ENCODE peak calls at places on chromosomes 7 and 10, in ten cellular contexts. V is tibial nerve, X is pancreas, C is LNCaP clone FGC, Z is IMR-90, K is lower lobe of right lung, R is GM06990, H is epithelial cell of esophagus, I is GM12865, S is astrocyte of the cerebellum. P is an unnamed sample.

GRCh38 chr7:151228024-151228866 is 1.2 kb upstream of the ABCF2 start:
- DNase-seq in K (no peak), H (peak; percentile 26), C (no peak), V (no peak), Z (no peak), R (no peak), I (no peak), S (no peak), X (no peak), P (no peak)

GRCh38 chr7:24824400-24824799 is 67.1 kb upstream of the GSDME start:
- DNase-seq in X (no peak), H (no peak), C (no peak), Z (no peak), V (no peak), R (no peak), I (no peak), K (no peak), S (no peak), P (no peak)

GRCh38 chr7:159139639-159140038 is 5.0 kb downstream of the VIPR2 start:
- DNase-seq in I (no peak), S (no peak), X (no peak), Z (no peak), K (no peak), C (no peak), H (no peak), R (no peak), V (no peak), P (no peak)

GRCh38 chr7:48099781-48100180 is 10.7 kb downstream of the UPP1 start:
- DNase-seq in R (no peak), S (no peak), H (no peak), C (no peak), Z (no peak), I (no peak), X (no peak), V (no peak), K (no peak), P (no peak)

GRCh38 chr7:151745090-151745638 is 131.8 kb downstream of the PRKAG2 start:
- DNase-seq in I (no peak), R (no peak), V (peak; percentile 31), K (peak; percentile 93), S (peak; percentile 29), H (peak; percentile 77), Z (peak; percentile 89), X (peak; percentile 79), C (no peak), P (peak; percentile 90)

GRCh38 chr10:84590794-84591193 is 262.4 kb downstream of the CCSER2 start:
- DNase-seq in H (no peak), X (no peak), I (no peak), K (no peak), R (no peak), C (peak; percentile 34), S (no peak), Z (no peak), V (no peak), P (no peak)

GRCh38 chr10:49205206-49205605 is 17.0 kb upstream of the TMEM273 start:
- DNase-seq in R (no peak), I (no peak), K (no peak), C (no peak), Z (no peak), H (no peak), S (no peak), V (no peak), X (no peak), P (no peak)

GRCh38 chr10:16986406-16987128 is 143.0 kb downstream of the CUBN start:
- DNase-seq in X (no peak), C (no peak), V (no peak), S (peak; percentile 85), R (no peak), Z (peak; percentile 88), H (peak; percentile 56), K (no peak), I (no peak), P (no peak)

GRCh38 chr10:46250481-46250880 is 36.3 kb upstream of the ANTXRL start:
- DNase-seq in S (no peak), V (no peak), R (no peak), X (no peak), Z (no peak), K (no peak), H (no peak), C (no peak), I (no peak), P (no peak)

GRCh38 chr7:13476881-13477444 is 512.5 kb downstream of the ETV1 start:
- DNase-seq in H (no peak), X (no peak), V (no peak), I (no peak), Z (no peak), K (no peak), C (no peak), R (no peak), S (no peak), P (no peak)

GRCh38 chr7:127251458-127252379 is 1.0 kb downstream of the GRM8 start:
- DNase-seq in C (no peak), S (no peak), X (peak; percentile 18), I (peak; percentile 32), H (no peak), Z (no peak), K (no peak), V (no peak), R (peak; percentile 34), P (no peak)

GRCh38 chr7:127254163-127254684 is 1.5 kb upstream of the GRM8 start:
- DNase-seq in K (no peak), H (no peak), V (no peak), X (no peak), C (no peak), I (no peak), S (no peak), R (no peak), Z (no peak), P (no peak)

GRCh38 chr7:127253289-127254162 is 785 bp upstream of the GRM8 start:
- DNase-seq in S (peak; percentile 4), X (peak; percentile 65), I (peak; percentile 60), Z (peak; percentile 31), H (peak; percentile 56), V (peak; percentile 46), R (peak; percentile 66), K (peak; percentile 75), C (no peak), P (no peak)

GRCh38 chr7:127252380-127252718 is 392 bp downstream of the GRM8 start:
- DNase-seq in S (no peak), I (no peak), K (no peak), H (no peak), R (no peak), C (no peak), V (no peak), Z (no peak), X (no peak), P (no peak)

GRCh38 chr7:127252736-127253288 is at the start of gene GRM8:
- DNase-seq in C (no peak), K (peak; percentile 51), Z (peak; percentile 22), V (peak; percentile 15), S (no peak), I (no peak), R (peak; percentile 30), H (peak; percentile 22), X (peak; percentile 29), P (no peak)
- TF ChIP-seq CTCF in C (no peak), K (no peak), Z (no peak), V (no peak), S (no peak), I (no peak), R (no peak), H (no peak), X (no peak), P (no peak)

DNA sequence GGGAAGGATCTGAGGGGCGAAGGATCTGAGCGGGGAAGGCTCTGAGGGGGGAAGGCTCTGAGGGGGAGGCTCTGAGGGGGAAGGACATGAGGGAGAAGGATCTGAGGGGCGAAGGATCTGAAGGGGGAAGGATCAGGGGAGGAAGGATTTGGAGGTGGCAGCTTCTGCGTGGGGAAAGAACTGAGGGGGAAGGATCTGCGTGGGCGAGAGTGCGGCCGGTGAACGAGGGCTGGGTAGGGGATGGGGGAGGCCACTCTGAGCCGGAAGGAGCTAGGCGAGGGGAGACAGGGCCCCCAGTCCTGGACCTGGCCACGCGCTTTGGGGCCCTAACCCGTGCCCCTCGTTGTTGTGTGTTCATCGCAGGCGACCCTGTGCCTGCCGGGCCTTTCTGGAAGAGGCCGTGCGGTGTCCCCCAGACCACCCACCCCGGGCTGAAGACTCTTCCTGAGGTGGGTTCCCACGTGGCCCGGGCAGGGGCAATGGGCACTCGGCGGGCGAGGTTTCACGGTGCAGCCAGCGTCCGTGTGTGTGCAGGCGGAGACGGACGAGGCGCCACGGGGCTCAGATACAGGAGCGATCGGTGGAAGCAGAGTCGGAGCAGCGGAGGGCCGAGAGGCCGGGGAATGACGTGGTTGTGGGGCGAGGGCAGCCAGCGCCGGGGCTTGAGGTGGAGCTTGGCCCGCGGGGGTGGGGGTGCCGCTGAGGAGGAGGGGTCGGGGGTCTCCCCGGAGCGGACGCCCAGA is 2.0 kb downstream of the CALY start:
- DNase-seq in C (no peak), Z (no peak), H (no peak), V (no peak), X (no peak), S (no peak), R (no peak), K (peak; percentile 51), I (no peak), P (no peak)
- H3K4me3 ChIP-seq in C (peak overlapping the region; percentile 18), Z (peak overlapping the region; percentile 38), H (no peak overlapping the region), V (peak overlapping the region; percentile 26), X (no peak overlapping the region), S (peak overlapping the region; percentile 36), R (no peak overlapping the region), K (peak overlapping the region; percentile 45), I (no peak overlapping the region), P (peak overlapping the region; percentile 33)

GRCh38 chr10:69862882-69863530 is 61.3 kb downstream of the COL13A1 start:
- DNase-seq in S (no peak), I (no peak), X (no peak), R (no peak), K (no peak), Z (no peak), H (no peak), C (no peak), V (no peak), P (no peak)

GRCh38 chr10:69863580-69863979 is 61.9 kb downstream of the COL13A1 start:
- DNase-seq in X (no peak), S (no peak), H (peak; percentile 68), R (no peak), C (no peak), V (no peak), I (no peak), K (no peak), Z (peak; percentile 77), P (no peak)

GRCh38 chr10:69858201-69858600 is 56.5 kb downstream of the COL13A1 start:
- DNase-seq in I (no peak), Z (no peak), K (no peak), X (no peak), C (no peak), V (no peak), H (no peak), R (no peak), S (no peak), P (no peak)

GRCh38 chr10:69861251-69862240 is 59.8 kb downstream of the COL13A1 start:
- DNase-seq in S (peak; percentile 83), I (peak; percentile 14), V (peak; percentile 9), Z (peak; percentile 73), K (no peak), R (no peak), X (no peak), H (peak; percentile 91), C (peak; percentile 30), P (peak; percentile 73)

GRCh38 chr10:69860290-69860689 is 58.6 kb downstream of the COL13A1 start:
- DNase-seq in S (no peak), V (no peak), K (no peak), X (no peak), I (no peak), R (no peak), Z (no peak), C (no peak), H (no peak), P (no peak)
- TF ChIP-seq CTCF in S (no peak), V (no peak), K (no peak), X (no peak), I (no peak), R (no peak), Z (no peak), C (no peak), H (no peak), P (no peak)

GRCh38 chr10:70603439-70603778 is 868 bp upstream of the PRF1 start:
- DNase-seq in K (no peak), V (no peak), Z (no peak), H (no peak), X (no peak), C (no peak), R (no peak), I (no peak), S (no peak), P (no peak)
- H3K4me3 ChIP-seq in K (no peak overlapping the region), V (no peak overlapping the region), Z (no peak overlapping the region), H (no peak overlapping the region), X (no peak overlapping the region), C (no peak overlapping the region), R (no peak overlapping the region), I (no peak overlapping the region), S (no peak overlapping the region), P (no peak overlapping the region)